ENCODE peak calls at places on chromosomes 1 and 21, in four cellular contexts. One of them, this sample, is unnamed.

GRCh38 chr1:162159515-162159914 is 90.0 kb downstream of the NOS1AP start:
- DNase-seq in HCT116: no peak
- DNase-seq in SK-N-SH: no peak
- DNase-seq in HepG2: peak
- DNase-seq in this sample: peak

GRCh38 chr1:226679853-226680516 is 59.1 kb downstream of the ITPKB start:
- DNase-seq in HCT116: no peak
- DNase-seq in SK-N-SH: peak
- DNase-seq in HepG2: no peak
- DNase-seq in this sample: peak

GRCh38 chr1:100009458-100009857 is 39.7 kb downstream of the SLC35A3 start:
- DNase-seq in HCT116: no peak
- DNase-seq in SK-N-SH: no peak
- DNase-seq in HepG2: no peak
- DNase-seq in this sample: no peak

GRCh38 chr1:2587071-2587859 is 688 bp downstream of the PRXL2B start:
- DNase-seq in HCT116: no peak
- DNase-seq in SK-N-SH: peak
- DNase-seq in HepG2: no peak
- DNase-seq in this sample: no peak

GRCh38 chr1:198155253-198155652 is 1.5 kb upstream of the NEK7 start:
- DNase-seq in HCT116: peak
- DNase-seq in SK-N-SH: no peak
- DNase-seq in HepG2: no peak
- DNase-seq in this sample: no peak

GRCh38 chr1:34147301-34147700 is 17.7 kb downstream of the CSMD2 start:
- DNase-seq in HCT116: no peak
- DNase-seq in SK-N-SH: no peak
- DNase-seq in HepG2: no peak
- DNase-seq in this sample: no peak

GRCh38 chr1:2112280-2112701 is 62.1 kb downstream of the PRKCZ start:
- DNase-seq in HCT116: no peak
- DNase-seq in SK-N-SH: no peak
- DNase-seq in HepG2: no peak
- DNase-seq in this sample: no peak

GRCh38 chr1:184755226-184756065 is 788 bp upstream of the EDEM3 start:
- DNase-seq in HCT116: no peak
- DNase-seq in SK-N-SH: peak
- DNase-seq in HepG2: no peak
- DNase-seq in this sample: no peak

GRCh38 chr1:210257698-210258395 is 25.3 kb downstream of the SERTAD4 start:
- DNase-seq in HCT116: no peak
- DNase-seq in SK-N-SH: no peak
- DNase-seq in HepG2: no peak
- DNase-seq in this sample: no peak

GRCh38 chr1:25161981-25162380 is 70.3 kb downstream of the SYF2 start:
- DNase-seq in HCT116: no peak
- DNase-seq in SK-N-SH: no peak
- DNase-seq in HepG2: no peak
- DNase-seq in this sample: no peak

GRCh38 chr1:102790997-102791396 is 317.3 kb downstream of the COL11A1 start:
- DNase-seq in HCT116: peak
- DNase-seq in SK-N-SH: peak
- DNase-seq in HepG2: no peak
- DNase-seq in this sample: peak

GRCh38 chr1:160070243-160071163 is 543 bp upstream of the KCNJ10 start:
- DNase-seq in HCT116: no peak
- DNase-seq in SK-N-SH: peak
- DNase-seq in HepG2: peak
- DNase-seq in this sample: no peak

GRCh38 chr1:46302091-46303037 is 1.1 kb downstream of the LRRC41 start:
- DNase-seq in HCT116: no peak
- DNase-seq in SK-N-SH: peak
- DNase-seq in HepG2: peak
- DNase-seq in this sample: no peak

GRCh38 chr1:2934642-2935081 is 86.6 kb upstream of the ACTRT2 start:
- DNase-seq in HCT116: no peak
- DNase-seq in SK-N-SH: no peak
- DNase-seq in HepG2: no peak
- DNase-seq in this sample: no peak

GRCh38 chr1:113536182-113536780 is 146.0 kb downstream of the MAGI3 start:
- DNase-seq in HCT116: no peak
- DNase-seq in SK-N-SH: no peak
- DNase-seq in HepG2: no peak
- DNase-seq in this sample: no peak

GRCh38 chr21:39788383-39788782 is 43.4 kb downstream of the IGSF5 start:
- DNase-seq in HCT116: peak
- DNase-seq in SK-N-SH: peak
- DNase-seq in HepG2: peak
- DNase-seq in this sample: peak

GRCh38 chr1:89632213-89633102 is 462 bp upstream of the LRRC8C start:
- DNase-seq in HCT116: peak
- DNase-seq in SK-N-SH: peak
- DNase-seq in HepG2: peak
- DNase-seq in this sample: peak

GRCh38 chr1:161501234-161501633 is 4.0 kb upstream of the FCGR2A start:
- DNase-seq in HCT116: no peak
- DNase-seq in SK-N-SH: no peak
- DNase-seq in HepG2: no peak
- DNase-seq in this sample: no peak

GRCh38 chr1:46168463-46168862 is 6.4 kb upstream of the TSPAN1 start:
- DNase-seq in HCT116: no peak
- DNase-seq in SK-N-SH: peak
- DNase-seq in HepG2: no peak
- DNase-seq in this sample: no peak

GRCh38 chr1:163082971-163083370 is 13.8 kb downstream of the RGS4 start:
- DNase-seq in HCT116: no peak
- DNase-seq in SK-N-SH: no peak
- DNase-seq in HepG2: no peak
- DNase-seq in this sample: no peak

GRCh38 chr1:205568135-205568468 is 63.6 kb downstream of the CDK18 start:
- DNase-seq in HCT116: no peak
- DNase-seq in SK-N-SH: no peak
- DNase-seq in HepG2: no peak
- DNase-seq in this sample: no peak

GRCh38 chr21:44835647-44835973 is 17.7 kb upstream of the SUMO3 start:
- DNase-seq in HCT116: no peak
- DNase-seq in SK-N-SH: no peak
- DNase-seq in HepG2: no peak
- DNase-seq in this sample: no peak

GRCh38 chr1:177209357-177209756 is 38.6 kb downstream of the BRINP2 start:
- DNase-seq in HCT116: no peak
- DNase-seq in SK-N-SH: no peak
- DNase-seq in HepG2: no peak
- DNase-seq in this sample: peak

GRCh38 chr1:5826601-5827000 is 165.6 kb downstream of the NPHP4 start:
- DNase-seq in HCT116: no peak
- DNase-seq in SK-N-SH: no peak
- DNase-seq in HepG2: no peak
- DNase-seq in this sample: no peak

GRCh38 chr1:209685835-209686234 is 10.6 kb downstream of the G0S2 start:
- DNase-seq in HCT116: no peak
- DNase-seq in SK-N-SH: no peak
- DNase-seq in HepG2: no peak
- DNase-seq in this sample: no peak

GRCh38 chr21:34994646-34995631 is 54.2 kb downstream of the RUNX1 start:
- DNase-seq in HCT116: no peak
- DNase-seq in SK-N-SH: no peak
- DNase-seq in HepG2: no peak
- DNase-seq in this sample: no peak

GRCh38 chr1:23597635-23598388 is 38.5 kb upstream of the ID3 start:
- DNase-seq in HCT116: no peak
- DNase-seq in SK-N-SH: no peak
- DNase-seq in HepG2: no peak
- DNase-seq in this sample: no peak
- TF ChIP-seq JUND in HCT116: no peak
- TF ChIP-seq JUND in SK-N-SH: no peak
- TF ChIP-seq JUND in HepG2: no peak
- TF ChIP-seq JUND in this sample: no peak

DNA sequence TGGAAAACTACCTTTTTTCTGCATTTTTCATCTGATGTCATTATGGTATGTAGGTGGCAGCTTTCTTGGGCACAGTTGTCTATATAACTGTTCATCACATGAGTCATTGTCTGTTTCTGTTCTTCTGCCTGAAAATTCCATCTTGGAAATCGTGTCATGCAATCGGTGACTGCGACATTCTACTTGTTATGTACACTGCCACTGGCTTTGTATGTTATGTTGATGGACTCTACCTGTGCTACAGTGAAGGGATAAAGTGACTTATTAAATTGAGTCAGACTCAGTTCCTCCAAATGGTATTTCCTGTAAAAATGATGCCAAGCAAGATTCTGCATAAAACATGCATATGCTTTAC is 8.6 kb downstream of the SMAP2 start:
- DNase-seq in HCT116: no peak
- DNase-seq in SK-N-SH: no peak
- DNase-seq in HepG2: no peak
- DNase-seq in this sample: no peak
- TF ChIP-seq JUND in HCT116: no peak
- TF ChIP-seq JUND in SK-N-SH: peak
- TF ChIP-seq JUND in HepG2: no peak
- TF ChIP-seq JUND in this sample: no peak

DNA sequence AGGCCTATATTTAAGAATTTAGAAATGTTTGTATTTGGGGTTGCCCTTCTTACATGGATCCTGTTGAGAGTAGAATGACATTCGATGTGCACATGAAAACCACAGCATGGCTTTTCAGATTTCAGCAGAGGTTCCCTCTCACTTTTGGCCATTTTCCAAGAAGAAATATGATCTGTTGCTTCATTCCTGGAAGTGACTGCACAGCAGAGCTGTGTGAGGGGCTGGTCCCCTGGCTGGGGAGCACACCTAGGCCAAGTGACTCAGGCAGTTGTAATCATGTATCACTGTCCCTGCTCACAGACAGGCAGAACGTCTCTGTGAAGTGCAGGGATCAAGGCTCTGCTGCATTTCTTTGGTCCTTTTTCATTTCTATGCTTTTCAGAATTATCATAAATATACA is 32.3 kb downstream of the AGT start:
- DNase-seq in HCT116: peak
- DNase-seq in SK-N-SH: no peak
- DNase-seq in HepG2: peak
- DNase-seq in this sample: peak
- TF ChIP-seq JUND in HCT116: peak
- TF ChIP-seq JUND in SK-N-SH: peak
- TF ChIP-seq JUND in HepG2: no peak
- TF ChIP-seq JUND in this sample: no peak

GRCh38 chr1:227911376-227911775 is 36.4 kb downstream of the WNT9A start:
- DNase-seq in HCT116: no peak
- DNase-seq in SK-N-SH: no peak
- DNase-seq in HepG2: no peak
- DNase-seq in this sample: no peak

GRCh38 chr1:227908366-227908765 is 39.4 kb downstream of the WNT9A start:
- DNase-seq in HCT116: no peak
- DNase-seq in SK-N-SH: no peak
- DNase-seq in HepG2: no peak
- DNase-seq in this sample: no peak

GRCh38 chr1:227907439-227908015 is 40.2 kb downstream of the WNT9A start:
- DNase-seq in HCT116: no peak
- DNase-seq in SK-N-SH: no peak
- DNase-seq in HepG2: no peak
- DNase-seq in this sample: no peak

GRCh38 chr1:227910506-227910905 is 37.2 kb downstream of the WNT9A start:
- DNase-seq in HCT116: no peak
- DNase-seq in SK-N-SH: no peak
- DNase-seq in HepG2: no peak
- DNase-seq in this sample: no peak

DNA sequence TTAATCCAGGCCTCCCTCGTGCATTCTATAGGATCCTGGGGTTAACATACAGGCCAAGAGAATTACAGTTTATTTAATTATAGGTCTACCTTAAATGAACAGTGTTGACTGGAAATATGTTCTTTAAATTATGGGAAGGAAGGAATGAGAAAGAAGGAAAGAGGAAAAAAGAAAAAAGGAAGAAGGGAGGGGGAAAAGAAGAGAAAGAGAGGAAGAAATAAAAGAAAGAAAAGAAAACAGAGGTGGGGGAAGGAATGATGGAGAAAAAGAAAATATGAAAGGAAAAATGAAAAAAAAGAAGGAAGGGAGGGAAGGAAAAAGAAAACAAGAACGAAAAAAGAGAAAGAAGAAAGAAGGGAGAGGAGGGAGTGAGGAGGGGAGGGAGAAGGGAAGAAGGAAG is 38.5 kb downstream of the WNT9A start:
- DNase-seq in HCT116: no peak
- DNase-seq in SK-N-SH: no peak
- DNase-seq in HepG2: no peak
- DNase-seq in this sample: no peak
- TF ChIP-seq JUND in HCT116: no peak
- TF ChIP-seq JUND in SK-N-SH: no peak
- TF ChIP-seq JUND in HepG2: no peak
- TF ChIP-seq JUND in this sample: no peak

GRCh38 chr1:18583326-18583941 is 47.2 kb upstream of the PAX7 start:
- DNase-seq in HCT116: no peak
- DNase-seq in SK-N-SH: no peak
- DNase-seq in HepG2: no peak
- DNase-seq in this sample: no peak
- TF ChIP-seq JUND in HCT116: no peak
- TF ChIP-seq JUND in SK-N-SH: no peak
- TF ChIP-seq JUND in HepG2: no peak
- TF ChIP-seq JUND in this sample: no peak